ENCODE peak calls at places on chromosomes 2 and 18, in ten cellular contexts. Z is progenitor cell of endocrine pancreas; K is GM12878; R is astrocyte of the spinal cord; L is NCI-H2171 treated with DMSO at 0.1 percent for 48 hours; F is effector CD4-positive, alpha-beta T cell; Q is NCI-H510A; G is NCI-H187; X is CD4-positive, CD25-positive, alpha-beta regulatory T cell; J is glutamatergic neuron. C is an unnamed sample.

GRCh38 chr2:75222527-75222926 is 23.2 kb upstream of the TACR1 start:
- DNase-seq in Q (no peak), J (no peak), L (no peak), G (no peak), Z (no peak), X (no peak), K (no peak), R (no peak), F (no peak), C (no peak)

GRCh38 chr2:179340678-179341077 is 76.0 kb upstream of the SESTD1 start:
- DNase-seq in Q (peak), L (peak), G (no peak), J (no peak), R (peak), X (no peak), K (no peak), Z (no peak), F (no peak), C (no peak)

GRCh38 chr18:36328916-36329315 is 31.4 kb downstream of the FHOD3 start:
- DNase-seq in R (no peak), J (no peak), G (no peak), L (no peak), X (no peak), Z (no peak), K (no peak), Q (no peak), F (no peak), C (no peak)

GRCh38 chr2:207143474-207144190 is 22.1 kb downstream of the KLF7 start:
- DNase-seq in K (no peak), Z (no peak), Q (peak), G (peak), F (peak), J (peak), R (peak), L (peak), X (peak), C (peak)

GRCh38 chr2:377414-377813 is 89.5 kb upstream of the ALKAL2 start:
- DNase-seq in Z (no peak), K (no peak), R (no peak), G (no peak), L (no peak), Q (no peak), F (no peak), X (no peak), J (no peak), C (no peak)

GRCh38 chr2:101380376-101380775 is 6.9 kb downstream of the CREG2 start:
- DNase-seq in F (no peak), Q (no peak), J (no peak), L (no peak), X (no peak), R (peak), G (no peak), Z (no peak), K (no peak), C (no peak)

GRCh38 chr2:207257291-207258190 is 91.8 kb upstream of the KLF7 start:
- DNase-seq in F (no peak), R (no peak), Q (peak), G (no peak), K (no peak), L (no peak), X (no peak), J (no peak), Z (no peak), C (no peak)

GRCh38 chr2:143830476-143830875 is 689.4 kb downstream of the ZEB2 start:
- DNase-seq in F (no peak), J (no peak), X (no peak), Q (no peak), L (no peak), G (no peak), R (no peak), K (no peak), Z (no peak), C (no peak)

GRCh38 chr2:178282075-178282474 is 87.8 kb downstream of the OSBPL6 start:
- DNase-seq in X (no peak), J (no peak), F (no peak), Q (no peak), K (no peak), Z (no peak), G (no peak), R (peak), L (peak), C (no peak)

GRCh38 chr18:74598350-74599001 is 806 bp downstream of the ZNF407 start:
- DNase-seq in Q (peak), L (peak), X (peak), K (no peak), R (peak), G (no peak), J (peak), Z (peak), F (peak), C (peak)

GRCh38 chr2:85334933-85335332 is 7.1 kb upstream of the TGOLN2 start:
- DNase-seq in L (no peak), X (no peak), R (no peak), K (no peak), Z (no peak), F (no peak), G (no peak), J (no peak), Q (no peak), C (no peak)

GRCh38 chr2:12348216-12348615 is 368.5 kb upstream of the TRIB2 start:
- DNase-seq in J (no peak), F (no peak), K (no peak), L (no peak), R (no peak), Q (no peak), X (no peak), Z (no peak), G (no peak), C (no peak)

GRCh38 chr2:241558532-241559488 is at the start of gene BOK:
- DNase-seq in G (no peak), Z (no peak), X (no peak), F (no peak), R (peak), L (no peak), Q (peak), K (no peak), J (peak), C (peak)

GRCh38 chr2:230985519-230986231 is 10.2 kb upstream of the SPATA3 start:
- DNase-seq in G (no peak), Q (no peak), X (no peak), L (no peak), R (no peak), F (no peak), J (no peak), Z (no peak), K (no peak), C (no peak)

GRCh38 chr2:74845217-74845751 is 11.4 kb downstream of the HK2 start:
- DNase-seq in G (no peak), Q (peak), F (no peak), K (no peak), R (peak), J (no peak), X (no peak), L (no peak), Z (no peak), C (no peak)

GRCh38 chr18:13026583-13027270 is 35.6 kb downstream of the CEP192 start:
- DNase-seq in F (no peak), J (no peak), Q (no peak), Z (no peak), G (no peak), R (peak), L (no peak), K (no peak), X (no peak), C (no peak)

GRCh38 chr2:19178175-19178574 is 180.2 kb downstream of the OSR1 start:
- DNase-seq in X (no peak), Z (no peak), F (no peak), R (no peak), K (no peak), Q (no peak), G (no peak), J (no peak), L (no peak), C (no peak)

GRCh38 chr2:200314976-200315567 is 8.6 kb downstream of the SPATS2L start:
- DNase-seq in X (no peak), J (no peak), Q (no peak), F (no peak), K (no peak), R (peak), G (no peak), L (no peak), Z (no peak), C (no peak)

GRCh38 chr18:8762968-8763367 is 57.6 kb downstream of the MTCL1 start:
- DNase-seq in G (no peak), X (no peak), Q (no peak), L (no peak), K (no peak), J (no peak), R (no peak), F (no peak), Z (no peak), C (no peak)

GRCh38 chr2:181354626-181355025 is 102.6 kb upstream of the ITGA4 start:
- DNase-seq in X (no peak), R (peak), Z (no peak), J (no peak), L (no peak), F (no peak), K (no peak), Q (no peak), G (no peak), C (no peak)

GRCh38 chr18:10487161-10487560 is 32.7 kb downstream of the APCDD1 start:
- DNase-seq in J (no peak), G (no peak), L (peak), F (no peak), K (no peak), R (no peak), X (no peak), Z (no peak), Q (no peak), C (no peak)

GRCh38 chr2:167862787-167863186 is 384.6 kb downstream of the STK39 start:
- DNase-seq in Q (no peak), R (peak), F (no peak), L (peak), K (peak), J (no peak), G (peak), X (no peak), Z (no peak), C (no peak)

GRCh38 chr2:238113611-238114010 is 13.5 kb downstream of the ESPNL start:
- DNase-seq in L (no peak), R (no peak), K (no peak), J (no peak), X (no peak), F (no peak), Q (no peak), G (no peak), Z (no peak), C (no peak)

GRCh38 chr2:215811409-215812355 is 201.7 kb downstream of the MREG start:
- DNase-seq in L (no peak), Z (no peak), K (peak), F (no peak), X (no peak), R (no peak), G (no peak), J (no peak), Q (no peak), C (peak)

GRCh38 chr2:47038656-47039501 is 116.2 kb downstream of the STPG4 start:
- DNase-seq in X (no peak), R (no peak), G (no peak), Q (no peak), K (peak), Z (no peak), J (no peak), L (no peak), F (no peak), C (no peak)

GRCh38 chr18:36593001-36593400 is 235.8 kb downstream of the TPGS2 start:
- DNase-seq in G (no peak), Q (no peak), J (no peak), K (no peak), F (no peak), R (no peak), Z (no peak), L (no peak), X (no peak), C (no peak)

GRCh38 chr18:75474332-75474731 is 46.8 kb upstream of the SMIM21 start:
- DNase-seq in X (no peak), R (no peak), J (no peak), F (no peak), K (no peak), Z (no peak), G (no peak), Q (no peak), L (no peak), C (no peak)

GRCh38 chr2:162103443-162104009 is 29.5 kb upstream of the DPP4 start:
- DNase-seq in L (peak), X (no peak), Z (no peak), R (no peak), F (no peak), K (no peak), J (no peak), G (peak), Q (peak), C (no peak)

GRCh38 chr2:175154670-175155082 is 13.3 kb downstream of the ATF2 start:
- DNase-seq in F (no peak), J (no peak), K (no peak), Z (no peak), X (no peak), Q (no peak), R (peak), G (no peak), L (no peak), C (no peak)

GRCh38 chr18:23209031-23209430 is 73.7 kb downstream of the CABLES1 start:
- DNase-seq in Q (no peak), G (no peak), R (no peak), J (no peak), F (no peak), Z (no peak), X (no peak), L (no peak), K (no peak), C (no peak)

GRCh38 chr2:135931776-135932438 is 53.5 kb downstream of the DARS1 start:
- DNase-seq in R (no peak), L (no peak), F (no peak), X (no peak), J (no peak), Z (no peak), Q (no peak), G (no peak), K (no peak), C (no peak)

GRCh38 chr2:37412201-37412600 is 67.8 kb downstream of the QPCT start:
- DNase-seq in R (no peak), Q (no peak), J (peak), K (no peak), G (no peak), Z (no peak), X (no peak), F (no peak), L (no peak), C (no peak)

GRCh38 chr2:129908721-129909373 is 70.6 kb upstream of the RAB6C start:
- DNase-seq in X (no peak), L (no peak), G (peak), Q (no peak), R (no peak), F (no peak), J (no peak), K (no peak), Z (peak), C (no peak)

C was measured in immature natural killer cell.